ENCODE peak calls at places on chromosome 15, in seven cellular contexts. J is uterus, N is A549, Y is Peyer's patch, H is IMR-90, U is endothelial cell of umbilical vein, X is ovary. P is an unnamed sample.

GRCh38 chr15:68621535-68621934 is 42.7 kb downstream of the CORO2B start:
- DNase-seq in J (no peak), N (no peak), Y (no peak), H (no peak), U (no peak), X (no peak), P (no peak)

GRCh38 chr15:89167267-89168176 is 53.9 kb downstream of the RLBP1 start:
- DNase-seq in J (no peak), N (peak; percentile 44), Y (no peak), H (peak; percentile 65), U (peak; percentile 92), X (no peak), P (no peak)

GRCh38 chr15:23422946-23423708 is 23.9 kb downstream of the GOLGA6L2 start:
- DNase-seq in J (no peak), N (peak; percentile 69), Y (peak; percentile 15), H (no peak), U (no peak), X (no peak), P (no peak)

GRCh38 chr15:60972301-60972700 is 256.8 kb downstream of the RORA start:
- DNase-seq in J (no peak), N (no peak), Y (no peak), H (peak; percentile 99), U (peak; percentile 25), X (no peak), P (no peak)

GRCh38 chr15:42371125-42371524 is 11.8 kb downstream of the CAPN3 start:
- DNase-seq in J (no peak), N (peak; percentile 16), Y (no peak), H (peak; percentile 37), U (no peak), X (no peak), P (no peak)

GRCh38 chr15:80999623-81000036 is 1.1 kb upstream of the TLNRD1 start:
- DNase-seq in J (no peak), N (no peak), Y (peak; percentile 84), H (no peak), U (no peak), X (no peak), P (peak; percentile 84)

GRCh38 chr15:99706557-99707303 is 26.5 kb downstream of the LYSMD4 start:
- DNase-seq in J (no peak), N (no peak), Y (no peak), H (no peak), U (no peak), X (no peak), P (no peak)

GRCh38 chr15:34437687-34438086 is at the start of gene GOLGA8A:
- DNase-seq in J (peak; percentile 61), N (no peak), Y (peak; percentile 69), H (peak; percentile 51), U (peak; percentile 81), X (peak; percentile 25), P (peak; percentile 93)

GRCh38 chr15:56468271-56468912 is 3.5 kb upstream of the MNS1 start:
- DNase-seq in J (no peak), N (no peak), Y (no peak), H (peak; percentile 9), U (peak; percentile 24), X (no peak), P (no peak)

GRCh38 chr15:85649372-85649771 is 145.4 kb downstream of the KLHL25 start:
- DNase-seq in J (no peak), N (peak; percentile 36), Y (no peak), H (peak; percentile 90), U (peak; percentile 70), X (no peak), P (no peak)

GRCh38 chr15:32794973-32795372 is 77.2 kb downstream of the GREM1 start:
- DNase-seq in J (no peak), N (no peak), Y (no peak), H (peak; percentile 29), U (no peak), X (no peak), P (no peak)

GRCh38 chr15:94749848-94750617 is 518.7 kb downstream of the MCTP2 start:
- DNase-seq in J (no peak), N (no peak), Y (no peak), H (no peak), U (no peak), X (peak; percentile 19), P (no peak)

GRCh38 chr15:85402195-85402921 is 22.0 kb downstream of the AKAP13 start:
- DNase-seq in J (no peak), N (no peak), Y (no peak), H (peak; percentile 92), U (peak; percentile 51), X (no peak), P (no peak)

GRCh38 chr15:77138167-77138522 is 67.2 kb upstream of the TSPAN3 start:
- DNase-seq in J (no peak), N (no peak), Y (peak; percentile 74), H (peak; percentile 73), U (no peak), X (no peak), P (no peak)

GRCh38 chr15:86894269-86894668 is 814.6 kb downstream of the AGBL1 start:
- DNase-seq in J (no peak), N (no peak), Y (no peak), H (no peak), U (no peak), X (no peak), P (no peak)

GRCh38 chr15:91915576-91915975 is 62.1 kb downstream of the SLCO3A1 start:
- DNase-seq in J (no peak), N (no peak), Y (no peak), H (no peak), U (no peak), X (no peak), P (no peak)

GRCh38 chr15:91909574-91909973 is 56.1 kb downstream of the SLCO3A1 start:
- DNase-seq in J (no peak), N (no peak), Y (no peak), H (no peak), U (no peak), X (no peak), P (no peak)

GRCh38 chr15:91911878-91912277 is 58.4 kb downstream of the SLCO3A1 start:
- DNase-seq in J (no peak), N (no peak), Y (no peak), H (no peak), U (no peak), X (no peak), P (no peak)

GRCh38 chr15:91909111-91909510 is 55.6 kb downstream of the SLCO3A1 start:
- DNase-seq in J (no peak), N (no peak), Y (no peak), H (no peak), U (no peak), X (no peak), P (no peak)

DNA sequence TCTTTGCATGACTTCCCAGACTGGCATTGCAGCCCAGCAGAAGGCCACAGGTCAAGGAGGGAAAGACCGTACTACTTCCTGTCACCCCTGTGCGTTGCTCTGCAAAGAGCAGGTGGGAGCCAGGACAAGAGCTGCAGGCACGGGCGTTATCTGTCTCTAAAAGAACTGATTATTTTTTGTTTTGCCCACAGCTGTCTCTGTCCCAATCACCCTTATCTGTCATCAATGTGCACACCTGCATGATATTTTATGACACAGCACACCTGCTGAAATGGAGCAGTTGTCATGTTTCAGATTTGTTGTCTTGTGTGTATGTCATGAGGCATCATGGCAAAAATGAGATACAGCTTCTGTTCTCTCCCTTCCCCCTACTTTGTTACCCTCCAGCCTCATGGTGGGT is 58.8 kb downstream of the SLCO3A1 start:
- DNase-seq in J (no peak), N (no peak), Y (no peak), H (no peak), U (no peak), X (no peak), P (no peak)
- H3K27ac ChIP-seq in J (no peak overlapping the region), N (no peak overlapping the region), Y (no peak overlapping the region), H (no peak overlapping the region), U (no peak overlapping the region), X (no peak overlapping the region), P (no peak overlapping the region)

DNA sequence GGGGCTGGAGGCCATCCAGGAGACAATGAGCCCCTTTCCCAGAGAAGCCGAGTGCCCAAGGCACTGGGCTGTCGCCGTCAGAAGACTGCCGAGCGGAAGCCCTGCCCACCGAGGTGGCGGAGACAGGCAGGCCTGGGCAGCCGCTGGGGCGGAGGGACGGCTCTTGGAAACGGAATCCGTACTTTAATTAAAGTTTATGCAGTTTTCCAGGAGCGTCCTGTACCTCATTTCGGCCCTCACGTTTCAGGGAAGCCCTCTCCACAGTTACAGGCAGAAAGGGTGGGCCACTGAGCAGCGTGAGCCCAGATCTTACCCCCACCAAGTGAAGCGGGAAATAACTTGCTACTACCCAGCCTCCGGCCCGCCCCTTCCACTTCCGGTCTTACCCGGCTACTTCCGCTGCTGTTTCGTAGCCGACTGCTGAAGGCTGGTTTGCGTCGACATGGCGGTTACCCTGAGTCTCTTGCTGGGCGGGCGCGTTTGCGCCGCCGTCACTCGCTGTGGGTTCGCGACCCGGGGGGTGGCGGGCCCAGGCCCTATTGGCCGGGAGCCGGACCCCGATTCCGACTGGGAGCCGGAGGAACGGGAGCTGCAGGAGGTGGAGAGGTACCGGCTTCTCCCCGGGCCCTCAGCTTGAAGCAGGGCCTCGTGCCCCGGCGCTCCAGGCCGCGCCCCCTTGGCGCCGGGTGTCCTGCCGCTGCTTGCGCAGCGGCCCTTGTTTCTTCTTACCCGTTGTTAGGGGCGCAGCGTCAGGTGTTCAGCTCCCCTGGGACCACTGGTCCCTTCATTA is at the start of gene NGRN:
- DNase-seq in J (peak; percentile 90), N (peak; percentile 96), Y (peak; percentile 98), H (peak; percentile 88), U (peak; percentile 96), X (peak; percentile 92), P (peak; percentile 98)
- TF ChIP-seq POLR2A in J (peak; percentile 79), N (peak; percentile 95), Y (peak; percentile 87), H (peak; percentile 82), U (peak; percentile 96), X (peak; percentile 86), P (peak; percentile 62)

DNA sequence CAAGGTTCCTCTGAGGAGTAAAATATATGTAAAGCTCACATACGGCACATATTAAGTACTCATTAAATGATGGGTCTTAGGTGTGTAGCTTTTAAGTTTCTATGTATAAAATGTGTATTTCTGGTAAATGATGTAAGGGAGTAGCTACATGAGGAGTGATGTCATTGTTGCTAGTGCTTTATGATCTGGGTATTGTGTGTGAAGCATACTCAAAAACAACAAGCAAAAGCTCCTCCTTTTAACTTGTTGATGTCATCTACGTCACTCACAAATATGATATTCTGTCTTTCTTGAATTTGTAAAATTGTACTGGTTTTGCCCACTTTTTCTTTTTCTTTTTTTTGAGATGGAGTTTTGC is 1.4 kb upstream of the HERC1 start:
- DNase-seq in J (no peak), N (no peak), Y (no peak), H (no peak), U (no peak), X (no peak), P (no peak)
- H3K27ac ChIP-seq in J (no peak overlapping the region), N (no peak overlapping the region), Y (no peak overlapping the region), H (no peak overlapping the region), U (peak overlapping the region; percentile 94), X (no peak overlapping the region), P (no peak overlapping the region)

DNA sequence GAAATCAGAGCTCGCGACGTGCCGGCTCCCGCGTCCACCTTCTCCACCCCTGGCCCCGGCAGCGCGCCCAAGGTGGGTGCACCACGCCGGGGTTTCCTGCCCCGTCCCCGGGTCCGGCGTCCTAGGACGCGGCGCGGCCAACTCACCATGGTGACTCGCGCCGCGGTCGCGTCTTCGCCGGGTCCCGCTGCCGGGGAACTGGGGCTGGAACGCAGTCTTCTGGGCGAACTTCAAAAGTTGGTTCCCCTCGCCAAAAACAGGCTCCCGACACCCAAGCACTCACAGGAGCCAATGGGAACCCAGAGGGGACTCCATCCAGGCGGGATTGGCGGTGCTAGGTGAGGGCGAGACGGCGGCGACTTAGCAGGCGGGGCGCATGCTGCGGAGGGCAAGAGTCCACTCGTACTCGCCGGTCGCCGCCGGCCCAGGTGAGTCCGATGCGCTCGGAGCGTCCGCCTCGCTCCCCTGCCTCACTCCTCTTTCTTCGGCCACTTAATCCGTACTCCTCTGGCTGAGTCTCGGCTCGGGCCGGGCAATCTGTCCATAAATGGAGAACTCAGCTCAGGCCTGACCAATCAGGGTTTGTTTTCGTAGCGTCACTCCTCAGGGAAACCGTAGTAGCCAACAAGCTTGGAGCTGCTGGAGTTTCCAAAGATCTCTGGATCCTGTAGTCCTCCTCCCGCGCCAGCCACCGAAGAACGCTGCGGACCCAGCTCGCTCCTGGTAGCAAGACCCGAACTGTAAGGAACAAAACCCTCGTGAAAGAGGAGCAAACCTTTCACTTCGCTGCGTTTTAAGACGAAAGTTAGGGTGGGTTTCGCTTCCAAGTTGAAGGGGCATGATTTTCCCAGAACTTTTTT is at the start of gene MYO1E:
- DNase-seq in J (peak; percentile 86), N (peak; percentile 98), Y (peak; percentile 93), H (peak; percentile 97), U (peak; percentile 98), X (peak; percentile 91), P (peak; percentile 86)
- TF ChIP-seq POLR2A in J (peak; percentile 94), N (peak; percentile 98), Y (peak; percentile 96), H (peak; percentile 88), U (peak; percentile 97), X (peak; percentile 89), P (no peak)

P was measured in spleen.